ENCODE peak calls at places on chromosomes 6 and 20, in nine cellular contexts. W is heart right ventricle; B is cardiac fibroblast; H is NCI-H226; R is GM03348; K is uterus; C is activated CD4-positive, alpha-beta T cell treated with anti-CD3 and anti-CD28 coated beads, Interleukin-2, amount 50 U/mL, for 24 hours; P is CD8-positive, alpha-beta T cell; G is skeletal muscle cell. D is an unnamed sample.

GRCh38 chr20:47768016-47768953 is 17.0 kb downstream of the SULF2 start:
- DNase-seq in W (peak), B (no peak), H (peak), R (no peak), K (peak), C (no peak), P (no peak), G (no peak), D (no peak)

GRCh38 chr6:168794515-168794914 is 353.5 kb downstream of the SMOC2 start:
- DNase-seq in W (no peak), B (no peak), H (no peak), R (no peak), K (no peak), C (no peak), P (no peak), G (no peak), D (no peak)

GRCh38 chr6:52745764-52746201 is 17.5 kb downstream of the GSTA2 start:
- DNase-seq in W (no peak), B (no peak), H (no peak), R (no peak), K (no peak), C (no peak), P (no peak), G (no peak), D (no peak)

GRCh38 chr6:166540631-166541331 is 45.7 kb downstream of the RAMACL start:
- DNase-seq in W (peak), B (peak), H (no peak), R (no peak), K (no peak), C (peak), P (peak), G (no peak), D (no peak)

GRCh38 chr6:3013486-3013885 is 13.8 kb downstream of the NQO2 start:
- DNase-seq in W (no peak), B (peak), H (peak), R (no peak), K (no peak), C (no peak), P (no peak), G (no peak), D (no peak)

GRCh38 chr20:62605996-62606395 is 36.3 kb upstream of the SLCO4A1 start:
- DNase-seq in W (no peak), B (no peak), H (no peak), R (no peak), K (no peak), C (no peak), P (no peak), G (no peak), D (no peak)

GRCh38 chr6:156009656-156010055 is 554.0 kb upstream of the NOX3 start:
- DNase-seq in W (no peak), B (no peak), H (peak), R (no peak), K (no peak), C (no peak), P (no peak), G (no peak), D (no peak)

GRCh38 chr6:37524025-37524647 is 24.4 kb upstream of the CCDC167 start:
- DNase-seq in W (no peak), B (peak), H (no peak), R (no peak), K (no peak), C (no peak), P (no peak), G (no peak), D (no peak)

GRCh38 chr20:37870294-37870693 is 32.6 kb upstream of the VSTM2L start:
- DNase-seq in W (no peak), B (no peak), H (no peak), R (no peak), K (no peak), C (no peak), P (no peak), G (no peak), D (no peak)

GRCh38 chr20:52235129-52235528 is 43.5 kb upstream of the ZFP64 start:
- DNase-seq in W (no peak), B (no peak), H (no peak), R (no peak), K (no peak), C (no peak), P (no peak), G (no peak), D (no peak)

GRCh38 chr6:67722861-67723261 is 912.2 kb upstream of the ADGRB3 start:
- DNase-seq in W (no peak), B (no peak), H (no peak), R (no peak), K (no peak), C (no peak), P (no peak), G (no peak), D (no peak)

GRCh38 chr6:113668712-113669408 is 188.3 kb upstream of the MARCKS start:
- DNase-seq in W (no peak), B (no peak), H (no peak), R (no peak), K (no peak), C (no peak), P (no peak), G (no peak), D (no peak)

GRCh38 chr6:161238076-161238869 is 35.6 kb downstream of the AGPAT4 start:
- DNase-seq in W (no peak), B (no peak), H (peak), R (no peak), K (no peak), C (no peak), P (no peak), G (no peak), D (no peak)

GRCh38 chr6:41741625-41742490 is 5.3 kb downstream of the PGC start:
- DNase-seq in W (no peak), B (no peak), H (peak), R (no peak), K (no peak), C (no peak), P (no peak), G (no peak), D (no peak)

GRCh38 chr6:109050012-109050411 is 44.6 kb downstream of the SESN1 start:
- DNase-seq in W (no peak), B (no peak), H (no peak), R (no peak), K (no peak), C (no peak), P (no peak), G (no peak), D (no peak)

GRCh38 chr6:24689964-24690363 is 23.1 kb downstream of the ACOT13 start:
- DNase-seq in W (no peak), B (peak), H (no peak), R (peak), K (no peak), C (no peak), P (no peak), G (peak), D (no peak)

GRCh38 chr6:170110201-170111140 is 180.4 kb downstream of the DLL1 start:
- DNase-seq in W (no peak), B (no peak), H (no peak), R (no peak), K (no peak), C (no peak), P (no peak), G (no peak), D (no peak)

GRCh38 chr6:152096863-152097496 is 289.5 kb downstream of the ESR1 start:
- DNase-seq in W (no peak), B (peak), H (no peak), R (peak), K (no peak), C (no peak), P (no peak), G (peak), D (no peak)

D was measured in activated naive CD4-positive, alpha-beta T cell treated with anti-CD3 and anti-CD28 coated beads, Interleukin-2, amount 50 U/mL, for 72 hours.